ENCODE peak calls at places on chromosome 20, in four cellular contexts. G is heart right ventricle; L is CD8-positive, alpha-beta memory T cell; T is body of pancreas. K is an unnamed sample.

GRCh38 chr20:57996936-57997629 is 231.4 kb downstream of the ANKRD60 start:
- DNase-seq in G (no peak), L (no peak), T (no peak), K (no peak)

GRCh38 chr20:44460795-44461141 is 14.9 kb upstream of the TTPAL start:
- DNase-seq in G (no peak), L (no peak), T (no peak), K (no peak)

GRCh38 chr20:14451458-14451857 is 114.0 kb upstream of the FLRT3 start:
- DNase-seq in G (no peak), L (no peak), T (no peak), K (no peak)

GRCh38 chr20:36066777-36067176 is 87.8 kb upstream of the EPB41L1 start:
- DNase-seq in G (no peak), L (no peak), T (peak; percentile 29), K (no peak)

GRCh38 chr20:57573176-57573575 is 12.3 kb downstream of the PCK1 start:
- DNase-seq in G (no peak), L (no peak), T (no peak), K (no peak)

GRCh38 chr20:47544852-47545251 is 43.2 kb downstream of the NCOA3 start:
- DNase-seq in G (no peak), L (no peak), T (no peak), K (no peak)

GRCh38 chr20:3406481-3407425 is 716 bp downstream of the DNAAF9 start:
- DNase-seq in G (no peak), L (peak; percentile 3), T (peak; percentile 22), K (peak; percentile 21)

GRCh38 chr20:21513881-21514540 is at the start of gene NKX2-2:
- DNase-seq in G (no peak), L (no peak), T (no peak), K (no peak)

GRCh38 chr20:46129955-46130481 is 11.9 kb downstream of the CD40 start:
- DNase-seq in G (no peak), L (no peak), T (no peak), K (no peak)

GRCh38 chr20:48750376-48750775 is 77.4 kb downstream of the PREX1 start:
- DNase-seq in G (no peak), L (no peak), T (no peak), K (no peak)

GRCh38 chr20:48749437-48749836 is 78.4 kb downstream of the PREX1 start:
- DNase-seq in G (no peak), L (no peak), T (no peak), K (no peak)

GRCh38 chr20:48747840-48748416 is 79.9 kb downstream of the PREX1 start:
- DNase-seq in G (no peak), L (no peak), T (no peak), K (no peak)

GRCh38 chr20:48750941-48751620 is 76.7 kb downstream of the PREX1 start:
- DNase-seq in G (peak; percentile 66), L (peak; percentile 56), T (no peak), K (peak; percentile 46)

DNA sequence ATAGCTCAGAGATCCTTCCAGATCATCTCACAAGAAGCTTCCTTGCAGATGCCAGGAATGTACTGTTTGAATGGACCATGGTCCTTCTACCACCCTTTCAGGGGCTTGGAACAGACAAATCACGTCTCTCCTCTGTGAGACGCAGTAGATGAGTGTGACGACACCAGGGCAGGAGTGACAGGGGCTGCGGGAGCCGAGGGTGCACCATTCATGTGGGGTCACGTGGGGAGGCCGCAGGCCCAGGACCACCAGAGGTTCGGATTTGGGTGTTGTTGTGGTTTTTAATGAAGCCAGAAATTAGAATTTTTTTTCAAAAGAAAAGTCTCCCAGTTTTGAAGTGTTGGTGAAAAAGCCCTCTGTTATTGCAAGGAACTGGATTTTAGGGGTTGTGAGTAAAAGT is 79.2 kb downstream of the PREX1 start:
- DNase-seq in G (no peak), L (no peak), T (no peak), K (no peak)
- H3K4me1 ChIP-seq in G (peaks cover 38% of the 10 kb centered on the region), L (peaks cover 56% of the 10 kb centered on the region), T (peaks cover 9% of the 10 kb centered on the region), K (peaks cover 9% of the 10 kb centered on the region)

GRCh38 chr20:52160049-52160448 is 31.5 kb downstream of the ZFP64 start:
- DNase-seq in G (no peak), L (no peak), T (no peak), K (no peak)

GRCh38 chr20:52150440-52151258 is 40.9 kb downstream of the ZFP64 start:
- DNase-seq in G (no peak), L (no peak), T (no peak), K (no peak)

GRCh38 chr20:52152921-52153320 is 38.7 kb downstream of the ZFP64 start:
- DNase-seq in G (no peak), L (no peak), T (no peak), K (no peak)

GRCh38 chr20:52152416-52152815 is 39.2 kb downstream of the ZFP64 start:
- DNase-seq in G (no peak), L (no peak), T (no peak), K (no peak)

GRCh38 chr20:52154575-52154974 is 37.0 kb downstream of the ZFP64 start:
- DNase-seq in G (no peak), L (no peak), T (no peak), K (no peak)
- H3K27ac ChIP-seq in G (no peak overlapping the region), L (no peak overlapping the region), T (no peak overlapping the region), K (no peak overlapping the region)

DNA sequence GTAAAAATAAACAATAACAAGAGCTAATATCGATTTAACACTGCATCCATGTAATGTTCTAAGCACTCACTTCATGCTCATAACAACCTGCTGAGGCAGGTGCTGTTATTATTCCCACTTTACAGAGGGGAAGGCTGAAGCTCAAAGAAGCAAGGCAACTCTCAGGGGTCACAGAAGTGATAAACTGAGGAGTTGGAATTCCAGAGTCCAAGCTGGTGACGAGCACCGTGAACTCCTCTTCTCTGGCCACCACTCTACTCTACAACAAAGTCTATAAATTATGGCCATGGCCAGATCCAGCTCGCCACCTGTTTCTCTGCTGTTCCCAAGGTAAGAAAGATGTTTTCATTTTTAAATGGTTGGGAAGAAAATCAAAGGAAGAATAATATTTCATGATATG is 113.0 kb upstream of the KCNG1 start:
- DNase-seq in G (no peak), L (no peak), T (no peak), K (peak; percentile 29)
- H3K4me1 ChIP-seq in G (no peaks in the 10 kb centered on the region), L (no peaks in the 10 kb centered on the region), T (no peaks in the 10 kb centered on the region), K (peaks cover 7% of the 10 kb centered on the region)

GRCh38 chr20:12252793-12253192 is 335.1 kb downstream of the BTBD3 start:
- DNase-seq in G (no peak), L (no peak), T (no peak), K (no peak)

GRCh38 chr20:12255571-12255970 is 337.9 kb downstream of the BTBD3 start:
- DNase-seq in G (no peak), L (no peak), T (no peak), K (no peak)
- H3K27ac ChIP-seq in G (no peak overlapping the region), L (no peak overlapping the region), T (no peak overlapping the region), K (no peak overlapping the region)

GRCh38 chr20:31860431-31861345 is 9.6 kb downstream of the DUSP15 start:
- DNase-seq in G (no peak), L (no peak), T (peak; percentile 24), K (peak; percentile 20)

GRCh38 chr20:31857861-31858835 is 12.2 kb downstream of the DUSP15 start:
- DNase-seq in G (no peak), L (no peak), T (no peak), K (no peak)

GRCh38 chr20:31861346-31862156 is 8.8 kb downstream of the DUSP15 start:
- DNase-seq in G (peak; percentile 73), L (peak; percentile 62), T (peak; percentile 47), K (peak; percentile 61)

GRCh38 chr20:31859998-31860380 is 10.3 kb downstream of the DUSP15 start:
- DNase-seq in G (no peak), L (no peak), T (no peak), K (no peak)

DNA sequence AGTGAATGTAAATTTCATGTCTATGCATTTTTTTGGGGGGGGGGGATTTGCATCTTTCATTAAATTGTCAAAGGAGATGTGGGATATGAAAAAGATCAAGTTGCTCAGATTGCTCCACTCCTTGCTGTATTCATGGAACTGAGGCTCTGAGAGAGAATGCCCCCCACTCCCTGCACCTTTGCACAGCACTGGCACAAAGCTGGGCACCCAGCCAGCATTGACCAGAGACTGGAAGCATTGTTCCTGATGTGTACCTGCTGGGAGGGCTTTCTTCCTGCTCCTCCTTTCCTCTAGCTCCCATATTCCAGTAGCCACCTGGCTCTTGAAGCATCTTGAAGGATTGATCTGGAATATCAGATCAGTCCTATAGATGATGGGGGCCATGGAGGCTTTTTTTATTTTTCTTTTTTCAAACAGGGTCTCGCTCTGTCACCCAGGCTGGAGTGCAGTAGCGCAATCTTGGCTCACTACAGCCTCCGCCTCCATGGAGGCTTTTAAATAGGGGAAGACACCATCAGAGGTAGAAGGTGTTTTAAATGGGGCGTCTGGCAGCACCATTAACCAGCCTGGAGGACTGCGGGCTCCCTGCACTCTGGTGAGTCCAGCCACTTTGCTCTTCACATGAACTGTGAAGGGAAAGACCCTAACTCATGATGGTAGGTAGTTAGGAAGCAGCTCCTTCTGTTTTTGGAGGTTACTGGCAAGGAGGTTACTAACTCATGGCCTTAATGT is 10.9 kb downstream of the DUSP15 start:
- DNase-seq in G (no peak), L (no peak), T (no peak), K (no peak)
- H3K4me1 ChIP-seq in G (peaks cover 20% of the 10 kb centered on the region), L (peaks cover 7% of the 10 kb centered on the region), T (peaks cover 19% of the 10 kb centered on the region), K (peaks cover 14% of the 10 kb centered on the region)